ENCODE peak calls at places on chromosomes 7 and 10, in eight cellular contexts. O is lung; P is heart left ventricle; G is pancreas; C is aorta; F is tibial artery; K is CD8-positive, alpha-beta memory T cell; L is GM23248. S is an unnamed sample.
A peak's percentile ranks its signal among the peaks of the same experiment; 100 is the strongest.

GRCh38 chr10:4765428-4765827 is 60.6 kb upstream of the AKR1E2 start:
- DNase-seq in P (no peak), O (no peak), L (peak; percentile 62), F (no peak), K (no peak), C (no peak), G (no peak), S (no peak)

GRCh38 chr7:91515961-91516360 is 251.7 kb downstream of the FZD1 start:
- DNase-seq in K (no peak), C (no peak), F (no peak), G (no peak), P (no peak), L (no peak), O (no peak), S (no peak)

GRCh38 chr10:6689036-6689435 is 109.0 kb upstream of the PRKCQ start:
- DNase-seq in C (no peak), P (no peak), O (no peak), K (no peak), F (no peak), L (no peak), G (no peak), S (no peak)

GRCh38 chr7:134602921-134603394 is 43.7 kb upstream of the BPGM start:
- DNase-seq in O (no peak), C (no peak), G (no peak), L (peak; percentile 69), F (no peak), P (no peak), K (no peak), S (peak; percentile 15)

GRCh38 chr10:121324678-121325213 is 273.5 kb downstream of the FGFR2 start:
- DNase-seq in K (no peak), C (no peak), F (no peak), L (no peak), O (peak; percentile 34), G (no peak), P (no peak), S (no peak)

GRCh38 chr10:129383651-129384050 is 83.4 kb upstream of the MGMT start:
- DNase-seq in P (no peak), O (peak; percentile 22), C (no peak), K (no peak), L (no peak), F (no peak), G (no peak), S (no peak)

GRCh38 chr10:78328592-78329404 is 295.1 kb downstream of the RPS24 start:
- DNase-seq in G (no peak), P (peak; percentile 1), K (no peak), C (no peak), F (peak; percentile 29), L (no peak), O (no peak), S (no peak)

GRCh38 chr10:78784454-78785414 is 284.0 kb upstream of the ZMIZ1 start:
- DNase-seq in F (no peak), G (no peak), L (no peak), K (no peak), O (no peak), P (no peak), C (no peak), S (no peak)

GRCh38 chr7:33790746-33791145 is 114.6 kb upstream of the BMPER start:
- DNase-seq in C (no peak), K (no peak), P (no peak), F (no peak), O (no peak), G (no peak), L (no peak), S (no peak)

GRCh38 chr10:121260383-121260782 is 337.9 kb downstream of the FGFR2 start:
- DNase-seq in C (no peak), P (no peak), L (no peak), F (no peak), K (no peak), O (no peak), G (no peak), S (no peak)

GRCh38 chr7:151736403-151736909 is 140.5 kb downstream of the PRKAG2 start:
- DNase-seq in C (peak; percentile 78), K (no peak), L (peak; percentile 95), G (no peak), F (peak; percentile 90), P (peak; percentile 78), O (peak; percentile 59), S (no peak)

GRCh38 chr10:3287566-3288445 is 115.2 kb upstream of the PITRM1 start:
- DNase-seq in F (no peak), C (no peak), O (no peak), L (no peak), G (no peak), K (no peak), P (no peak), S (no peak)

GRCh38 chr7:140609646-140610045 is 31.0 kb downstream of the DENND2A start:
- DNase-seq in C (no peak), F (no peak), G (no peak), P (no peak), O (no peak), K (no peak), L (peak; percentile 93), S (no peak)

GRCh38 chr10:95264227-95265051 is 26.4 kb downstream of the PDLIM1 start:
- DNase-seq in G (no peak), P (no peak), O (no peak), L (no peak), K (no peak), F (no peak), C (no peak), S (no peak)

GRCh38 chr10:4663162-4663992 is 162.6 kb upstream of the AKR1E2 start:
- DNase-seq in F (peak; percentile 88), P (peak; percentile 85), O (peak; percentile 82), C (peak; percentile 67), K (no peak), L (peak; percentile 99), G (no peak), S (peak; percentile 79)

GRCh38 chr7:46939089-46939488 is 642.8 kb downstream of the TNS3 start:
- DNase-seq in L (no peak), F (no peak), K (no peak), O (no peak), P (no peak), G (no peak), C (no peak), S (no peak)

GRCh38 chr10:6230335-6230734 is 27.6 kb downstream of the PFKFB3 start:
- DNase-seq in K (no peak), L (no peak), C (no peak), P (no peak), G (no peak), O (no peak), F (no peak), S (no peak)

GRCh38 chr7:33393770-33394169 is 264.4 kb downstream of the BBS9 start:
- DNase-seq in L (no peak), K (no peak), O (no peak), P (no peak), G (no peak), C (no peak), F (no peak), S (no peak)

GRCh38 chr10:71089162-71089561 is 123.2 kb upstream of the UNC5B start:
- DNase-seq in L (no peak), P (no peak), F (peak; percentile 19), O (peak; percentile 23), C (no peak), K (no peak), G (no peak), S (no peak)

GRCh38 chr10:44965651-44966097 is 6.1 kb downstream of the RASSF4 start:
- DNase-seq in L (no peak), O (no peak), G (no peak), F (peak; percentile 62), P (no peak), C (no peak), K (no peak), S (no peak)

GRCh38 chr10:50291261-50291850 is 40.0 kb upstream of the ASAH2 start:
- DNase-seq in G (no peak), P (no peak), K (no peak), F (no peak), C (no peak), L (peak; percentile 36), O (no peak), S (no peak)

GRCh38 chr7:106256137-106256536 is 28.6 kb downstream of the NAMPT start:
- DNase-seq in F (no peak), P (no peak), K (no peak), C (no peak), L (no peak), O (no peak), G (no peak), S (no peak)
- H3K36me3 ChIP-seq in F (peaks cover 98% of the 10 kb centered on the region), P (peaks cover 62% of the 10 kb centered on the region), K (no peaks in the 10 kb centered on the region), C (peaks cover 6% of the 10 kb centered on the region), L (peaks cover 57% of the 10 kb centered on the region), O (peaks cover 24% of the 10 kb centered on the region), G (peaks cover 22% of the 10 kb centered on the region), S (peaks cover 49% of the 10 kb centered on the region)

GRCh38 chr10:119374236-119374635 is 166.9 kb downstream of the GRK5 start:
- DNase-seq in O (no peak), C (peak; percentile 35), L (no peak), G (no peak), P (no peak), K (no peak), F (no peak), S (no peak)
- H3K4me1 ChIP-seq in O (peaks cover 41% of the 10 kb centered on the region), C (peaks cover 4% of the 10 kb centered on the region), L (peaks cover 32% of the 10 kb centered on the region), G (no peaks in the 10 kb centered on the region), P (peaks cover 92% of the 10 kb centered on the region), K (no peaks in the 10 kb centered on the region), F (peaks cover 46% of the 10 kb centered on the region), S (no peaks in the 10 kb centered on the region)

DNA sequence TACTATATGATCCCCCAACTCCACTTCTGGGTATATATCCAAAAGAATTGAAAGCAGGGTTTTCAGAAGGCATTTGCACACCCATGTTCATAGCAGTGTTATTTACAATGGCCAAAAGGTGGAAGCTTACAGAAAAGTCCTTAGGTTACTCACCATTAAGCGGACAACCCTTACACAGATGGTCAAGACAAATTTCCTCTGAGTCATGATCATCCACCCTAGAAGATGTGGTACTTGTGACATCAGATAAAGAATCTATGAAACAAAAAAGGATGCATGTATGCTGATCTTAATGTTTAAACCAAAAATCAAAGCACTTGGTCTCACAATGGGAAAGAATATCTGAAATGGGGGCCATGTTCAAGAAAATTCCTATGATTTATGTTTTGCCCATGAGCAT is 31.1 kb downstream of the ZC3HAV1 start:
- DNase-seq in P (no peak), G (no peak), O (no peak), C (no peak), K (no peak), F (no peak), L (peak; percentile 62), S (no peak)
- H3K36me3 ChIP-seq in P (peaks cover 54% of the 10 kb centered on the region), G (peaks cover 8% of the 10 kb centered on the region), O (peaks cover 38% of the 10 kb centered on the region), C (no peaks in the 10 kb centered on the region), K (peaks cover 86% of the 10 kb centered on the region), F (peaks cover 62% of the 10 kb centered on the region), L (peaks cover 38% of the 10 kb centered on the region), S (peaks cover 98% of the 10 kb centered on the region)

GRCh38 chr7:36226151-36226550 is 73.1 kb downstream of the EEPD1 start:
- DNase-seq in K (no peak), P (no peak), O (no peak), F (no peak), G (no peak), C (no peak), L (no peak), S (no peak)
- H3K4me1 ChIP-seq in K (no peaks in the 10 kb centered on the region), P (no peaks in the 10 kb centered on the region), O (peaks cover 7% of the 10 kb centered on the region), F (peaks cover 14% of the 10 kb centered on the region), G (peaks cover 8% of the 10 kb centered on the region), C (no peaks in the 10 kb centered on the region), L (peaks cover 6% of the 10 kb centered on the region), S (no peaks in the 10 kb centered on the region)

GRCh38 chr10:17712053-17712452 is 39.9 kb upstream of the TMEM236 start:
- DNase-seq in L (no peak), K (no peak), F (no peak), G (no peak), O (no peak), C (no peak), P (no peak), S (no peak)
- H3K36me3 ChIP-seq in L (peaks cover 67% of the 10 kb centered on the region), K (peaks cover 13% of the 10 kb centered on the region), F (peaks cover 59% of the 10 kb centered on the region), G (peaks cover 4% of the 10 kb centered on the region), O (peaks cover 16% of the 10 kb centered on the region), C (peaks cover 4% of the 10 kb centered on the region), P (peaks cover 51% of the 10 kb centered on the region), S (peaks cover 62% of the 10 kb centered on the region)

S was measured in DND-41.